ENCODE peak calls at places on chromosome X, in four cellular contexts. O is AG04450, Z is M059J, I is COR-L47. F is an unnamed sample.
A peak's percentile ranks its signal among the peaks of the same experiment; 100 is the strongest.

GRCh38 chrX:76148753-76149152 is 24.1 kb upstream of the PBDC1 start:
- DNase-seq in O (no peak), I (peak; percentile 23), Z (peak; percentile 66), F (no peak)

GRCh38 chrX:140064993-140065392 is 99.7 kb upstream of the CXorf66 start:
- DNase-seq in Z (no peak), I (no peak), O (no peak), F (no peak)

GRCh38 chrX:307261-308111 is 11.1 kb downstream of the GTPBP6 start:
- DNase-seq in I (no peak), Z (no peak), O (no peak), F (no peak)

GRCh38 chrX:115650916-115651315 is 89.9 kb downstream of the PLS3 start:
- DNase-seq in O (no peak), Z (peak; percentile 59), I (peak; percentile 47), F (no peak)

GRCh38 chrX:53284684-53285447 is 3.5 kb upstream of the IQSEC2 start:
- DNase-seq in I (peak; percentile 16), Z (peak; percentile 50), O (no peak), F (no peak)

GRCh38 chrX:137031517-137032377 is 2.0 kb downstream of the GPR101 start:
- DNase-seq in O (no peak), I (peak; percentile 38), Z (peak; percentile 52), F (no peak)

GRCh38 chrX:18962329-18962728 is 21.6 kb downstream of the PHKA2 start:
- DNase-seq in Z (no peak), I (no peak), O (no peak), F (no peak)

GRCh38 chrX:47814853-47815252 is 21.8 kb upstream of the ZNF81 start:
- DNase-seq in I (no peak), O (no peak), Z (no peak), F (no peak)

GRCh38 chrX:41449615-41450014 is 2.5 kb downstream of the NYX start:
- DNase-seq in Z (peak; percentile 52), O (no peak), I (no peak), F (no peak)

GRCh38 chrX:53684415-53685192 is 1.9 kb downstream of the HUWE1 start:
- DNase-seq in Z (no peak), O (no peak), I (peak; percentile 0), F (no peak)

GRCh38 chrX:17550011-17550410 is 175.0 kb downstream of the NHS start:
- DNase-seq in I (no peak), O (no peak), Z (no peak), F (no peak)

GRCh38 chrX:120213438-120214265 is 37.0 kb upstream of the ZBTB33 start:
- DNase-seq in I (peak; percentile 32), Z (peak; percentile 64), O (peak; percentile 2), F (no peak)

GRCh38 chrX:21905209-21905735 is 35.2 kb upstream of the SMS start:
- DNase-seq in Z (no peak), I (no peak), O (no peak), F (no peak)